ENCODE peak calls at places on chromosomes 13 and 19, in six cellular contexts. K is AG04450; W is uterus; B is A549; T is tibial artery; Z is CD8-positive, alpha-beta T cell. L is an unnamed sample.
A peak's percentile ranks its signal among the peaks of the same experiment; 100 is the strongest.

GRCh38 chr13:44030615-44031014 is 150.9 kb downstream of the LACC1 start:
- DNase-seq in K (no peak), W (no peak), B (no peak), T (no peak), Z (no peak), L (no peak)

GRCh38 chr13:93727301-93728141 is 500.9 kb downstream of the GPC6 start:
- DNase-seq in K (no peak), W (no peak), B (no peak), T (no peak), Z (no peak), L (no peak)

GRCh38 chr19:5147971-5148793 is 179.3 kb downstream of the KDM4B start:
- DNase-seq in K (no peak), W (peak; percentile 11), B (no peak), T (peak; percentile 56), Z (peak; percentile 22), L (peak; percentile 10)

GRCh38 chr13:44703371-44703770 is 127.2 kb upstream of the TSC22D1 start:
- DNase-seq in K (no peak), W (no peak), B (no peak), T (no peak), Z (no peak), L (no peak)

GRCh38 chr13:41713405-41713804 is 247.5 kb downstream of the VWA8 start:
- DNase-seq in K (no peak), W (no peak), B (no peak), T (no peak), Z (no peak), L (no peak)

GRCh38 chr19:20661150-20661819 is at the start of gene ZNF626:
- DNase-seq in K (peak; percentile 92), W (peak; percentile 96), B (no peak), T (peak; percentile 99), Z (peak; percentile 95), L (peak; percentile 97)

GRCh38 chr19:46350029-46350757 is 3.3 kb downstream of the PPP5C start:
- DNase-seq in K (no peak), W (no peak), B (no peak), T (no peak), Z (no peak), L (no peak)

GRCh38 chr13:91630916-91631315 is 232.5 kb downstream of the GPC5 start:
- DNase-seq in K (no peak), W (no peak), B (no peak), T (no peak), Z (no peak), L (no peak)

GRCh38 chr13:87678353-87678752 is 7.2 kb downstream of the SLITRK5 start:
- DNase-seq in K (no peak), W (no peak), B (no peak), T (no peak), Z (no peak), L (no peak)

GRCh38 chr19:44905437-44906160 is at the start of gene APOE:
- DNase-seq in K (no peak), W (no peak), B (no peak), T (no peak), Z (no peak), L (no peak)

GRCh38 chr19:33938821-33939220 is 142.2 kb downstream of the KCTD15 start:
- DNase-seq in K (no peak), W (no peak), B (no peak), T (no peak), Z (no peak), L (no peak)

DNA sequence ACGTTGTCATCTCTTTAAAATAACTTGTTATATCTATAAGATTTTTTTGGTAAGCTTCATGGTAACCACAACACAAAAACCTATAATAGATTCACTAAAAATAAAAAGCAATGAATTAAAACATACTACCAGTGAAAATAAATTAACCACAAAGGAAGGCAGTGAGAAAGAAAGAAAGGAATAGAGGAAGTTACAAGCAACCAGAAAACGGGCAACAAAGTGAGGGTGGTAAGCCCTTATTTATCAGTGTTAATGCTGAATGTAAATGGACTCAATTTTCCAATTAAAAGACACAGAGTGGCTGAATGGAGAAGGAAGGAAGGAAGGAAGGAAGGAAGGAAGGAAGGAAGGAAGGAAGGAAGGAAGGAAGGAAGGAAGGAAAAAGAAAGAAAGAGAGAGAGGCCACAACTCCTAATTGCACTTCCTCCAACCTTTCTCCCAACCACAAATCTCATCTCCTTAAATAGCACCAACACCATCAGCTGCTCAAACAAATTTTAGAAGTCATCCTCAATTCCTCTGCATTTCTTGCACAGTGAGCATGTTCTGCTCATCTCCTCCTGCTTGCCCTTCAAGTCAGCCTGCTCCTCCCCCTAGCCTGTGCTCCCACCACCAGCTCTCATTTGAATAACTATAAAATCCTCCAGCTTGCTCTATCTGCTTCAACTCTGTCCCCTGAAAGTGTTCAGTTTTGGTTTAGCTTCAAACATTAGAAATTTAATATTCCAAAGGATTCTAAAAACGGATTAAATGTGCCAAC is 48.6 kb downstream of the CCNA1 start:
- DNase-seq in K (no peak), W (no peak), B (no peak), T (no peak), Z (no peak), L (no peak)
- H3K9me3 ChIP-seq in K (no peaks in the 10 kb centered on the region), W (no peaks in the 10 kb centered on the region), B (no peaks in the 10 kb centered on the region), T (peaks cover under 1% of the 10 kb centered on the region), Z (no peaks in the 10 kb centered on the region), L (peaks cover 60% of the 10 kb centered on the region)

DNA sequence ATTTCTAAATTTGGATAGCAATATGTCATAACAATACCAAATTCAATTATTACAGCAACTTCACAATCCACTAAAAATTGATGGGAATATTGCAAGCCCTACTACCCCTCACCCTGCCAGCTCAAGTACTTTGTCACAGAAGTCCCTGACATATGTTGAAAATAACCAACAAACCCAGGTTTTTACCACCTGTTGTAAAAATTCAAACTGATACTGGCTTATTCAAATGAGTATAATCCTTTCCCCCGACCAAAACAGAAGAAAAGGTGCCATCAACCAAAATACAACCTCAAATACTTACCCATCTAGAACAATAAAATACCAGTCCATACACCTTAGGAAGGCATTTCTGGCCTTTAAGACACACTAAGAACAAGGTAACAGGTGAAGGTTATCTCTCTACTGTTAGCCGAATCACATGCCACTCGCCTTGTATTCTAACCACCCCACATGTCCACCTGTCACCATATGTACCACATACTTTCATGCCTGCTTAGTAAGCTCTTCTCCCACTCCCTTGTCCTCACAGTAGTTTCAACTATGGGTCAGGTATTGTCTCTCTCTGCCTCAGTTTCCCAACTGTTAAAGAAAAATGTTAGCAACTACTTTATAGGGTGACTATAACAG is 53.1 kb downstream of the USP12 start:
- DNase-seq in K (no peak), W (no peak), B (no peak), T (no peak), Z (no peak), L (no peak)
- TF ChIP-seq CTCF in K (no peak), W (no peak), B (no peak), T (no peak), Z (no peak), L (no peak)

GRCh38 chr19:51986309-51987291 is at the start of gene ZNF350:
- DNase-seq in K (peak; percentile 90), W (peak; percentile 88), B (peak; percentile 98), T (peak; percentile 96), Z (peak; percentile 95), L (peak; percentile 90)
- H3K9me3 ChIP-seq in K (peaks cover 50% of the 10 kb centered on the region), W (no peaks in the 10 kb centered on the region), B (peaks cover 94% of the 10 kb centered on the region), T (no peaks in the 10 kb centered on the region), Z (peaks cover 21% of the 10 kb centered on the region), L (peaks cover 79% of the 10 kb centered on the region)

DNA sequence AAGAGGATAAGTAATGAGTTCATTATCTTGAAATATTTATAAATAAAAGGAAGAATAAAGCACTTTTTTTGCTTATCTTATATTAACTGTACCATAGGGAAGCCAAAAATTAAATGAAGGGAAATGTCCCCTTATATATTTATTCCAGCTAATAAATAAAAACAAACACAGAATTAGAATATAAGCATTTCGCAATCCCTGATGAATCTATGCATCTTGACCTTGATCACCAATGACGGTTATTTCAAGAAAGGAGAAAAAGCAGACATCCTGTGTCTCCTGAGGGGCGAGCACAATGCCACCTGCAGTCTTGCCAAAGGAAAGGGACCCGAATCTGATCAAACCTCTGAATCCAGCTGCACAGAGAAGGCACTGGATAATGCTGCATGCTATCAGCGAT is 29.3 kb upstream of the IRS2 start:
- DNase-seq in K (no peak), W (no peak), B (no peak), T (no peak), Z (no peak), L (no peak)
- TF ChIP-seq CTCF in K (no peak), W (no peak), B (no peak), T (no peak), Z (no peak), L (no peak)